ENCODE peak calls at places on chromosomes 2 and 18, in nine cellular contexts. U is BJ, Q is right atrium auricular region, I is left lung, G is upper lobe of right lung, L is heart left ventricle, M is pancreas, S is uterus, Y is psoas muscle. E is an unnamed sample.

GRCh38 chr2:120243211-120243610 is 9.4 kb upstream of the RALB start:
- DNase-seq in S (no peak), U (no peak), I (no peak), M (no peak), L (no peak), G (no peak), Y (no peak), Q (no peak), E (no peak)

GRCh38 chr2:101902169-101902568 is 89.6 kb upstream of the IL1R2 start:
- DNase-seq in S (no peak), Y (no peak), U (no peak), L (no peak), I (no peak), M (no peak), G (no peak), Q (no peak), E (no peak)

GRCh38 chr2:216188268-216188850 is 79.2 kb downstream of the XRCC5 start:
- DNase-seq in L (no peak), U (no peak), S (no peak), G (no peak), Q (no peak), M (no peak), Y (no peak), I (no peak), E (no peak)

GRCh38 chr2:36329746-36330145 is 25.8 kb upstream of the CRIM1 start:
- DNase-seq in I (no peak), S (no peak), M (no peak), G (no peak), L (no peak), Q (no peak), Y (no peak), U (peak; percentile 63), E (no peak)

GRCh38 chr2:187581125-187581896 is 27.1 kb upstream of the TFPI start:
- DNase-seq in G (no peak), Y (no peak), Q (no peak), S (no peak), I (no peak), U (no peak), L (no peak), M (no peak), E (no peak)

GRCh38 chr2:135783416-135783815 is 41.8 kb downstream of the UBXN4 start:
- DNase-seq in U (no peak), I (no peak), Y (no peak), Q (no peak), M (no peak), G (no peak), L (no peak), S (no peak), E (no peak)

GRCh38 chr2:167706800-167707199 is 540.6 kb downstream of the STK39 start:
- DNase-seq in Q (no peak), L (no peak), M (no peak), S (no peak), G (no peak), U (no peak), Y (no peak), I (no peak), E (no peak)

GRCh38 chr2:196249171-196249570 is 77.8 kb upstream of the STK17B start:
- DNase-seq in L (no peak), M (no peak), U (no peak), I (no peak), Y (no peak), S (no peak), G (no peak), Q (no peak), E (no peak)

GRCh38 chr2:191352536-191352935 is 107.3 kb downstream of the MYO1B start:
- DNase-seq in Q (no peak), Y (no peak), G (no peak), U (peak; percentile 85), M (no peak), L (no peak), I (no peak), S (no peak), E (no peak)

GRCh38 chr2:150876201-150877085 is 385.2 kb downstream of the RBM43 start:
- DNase-seq in U (no peak), L (no peak), I (no peak), M (no peak), S (no peak), G (no peak), Q (no peak), Y (no peak), E (peak; percentile 14)

GRCh38 chr2:53695586-53695985 is 72.0 kb upstream of the CHAC2 start:
- DNase-seq in Y (no peak), Q (no peak), L (no peak), G (no peak), U (no peak), M (no peak), S (no peak), I (no peak), E (no peak)

GRCh38 chr2:218065239-218066006 is 3.6 kb upstream of the RUFY4 start:
- DNase-seq in U (no peak), I (no peak), S (no peak), Y (no peak), L (no peak), Q (no peak), G (peak; percentile 46), M (peak; percentile 57), E (no peak)

GRCh38 chr18:28637897-28638296 is 461.0 kb upstream of the CDH2 start:
- DNase-seq in G (no peak), M (no peak), Q (no peak), U (no peak), I (no peak), S (no peak), L (no peak), Y (no peak), E (no peak)

GRCh38 chr18:22320736-22321135 is 97.0 kb downstream of the CTAGE1 start:
- DNase-seq in M (no peak), I (no peak), S (no peak), Q (no peak), Y (no peak), G (no peak), L (no peak), U (no peak), E (no peak)

GRCh38 chr2:215140166-215140707 is 1.8 kb upstream of the ABCA12 start:
- DNase-seq in M (no peak), U (no peak), Q (no peak), S (no peak), Y (no peak), I (no peak), L (no peak), G (no peak), E (no peak)

GRCh38 chr2:121547646-121548045 is 17.0 kb downstream of the RNU4ATAC start:
- DNase-seq in Y (no peak), M (no peak), S (no peak), Q (no peak), U (no peak), L (no peak), G (no peak), I (no peak), E (no peak)

GRCh38 chr18:70522183-70522582 is 233.3 kb downstream of the SOCS6 start:
- DNase-seq in L (no peak), G (no peak), Y (no peak), S (no peak), M (no peak), Q (no peak), U (no peak), I (no peak), E (no peak)

GRCh38 chr2:508121-508520 is 169.1 kb downstream of the TMEM18 start:
- DNase-seq in I (no peak), Q (no peak), S (no peak), Y (no peak), M (no peak), G (no peak), L (no peak), U (no peak), E (no peak)

GRCh38 chr2:166573393-166573792 is 79.3 kb upstream of the SCN7A start:
- DNase-seq in L (no peak), Q (no peak), M (no peak), U (peak; percentile 18), Y (no peak), I (no peak), S (no peak), G (no peak), E (no peak)

GRCh38 chr2:162293122-162293781 is 25.2 kb downstream of the IFIH1 start:
- DNase-seq in Y (no peak), G (no peak), I (no peak), S (no peak), Q (no peak), L (no peak), M (no peak), U (no peak), E (no peak)

GRCh38 chr18:41126541-41127235 is 828.3 kb upstream of the PIK3C3 start:
- DNase-seq in S (no peak), I (no peak), M (no peak), U (peak; percentile 62), L (no peak), G (no peak), Q (no peak), Y (no peak), E (peak; percentile 33)

GRCh38 chr18:41121116-41121826 is 833.8 kb upstream of the PIK3C3 start:
- DNase-seq in G (no peak), Q (no peak), I (no peak), M (no peak), S (no peak), Y (no peak), U (no peak), L (no peak), E (peak; percentile 44)
- H3K4me3 ChIP-seq in G (no peak overlapping the region), Q (no peak overlapping the region), I (no peak overlapping the region), M (no peak overlapping the region), S (no peak overlapping the region), Y (no peak overlapping the region), U (no peak overlapping the region), L (no peak overlapping the region), E (no peak overlapping the region)

GRCh38 chr2:237171396-237171795 is 85.7 kb downstream of the COPS8 start:
- DNase-seq in S (peak; percentile 65), Y (no peak), Q (peak; percentile 72), L (peak; percentile 38), I (no peak), G (no peak), U (peak; percentile 91), M (no peak), E (peak; percentile 81)
- TF ChIP-seq CTCF in S (peak; percentile 59), Y (peak; percentile 20), Q (peak; percentile 29), L (no peak), I (no peak), G (peak; percentile 10), U (no peak), M (no peak), E (peak; percentile 25)

DNA sequence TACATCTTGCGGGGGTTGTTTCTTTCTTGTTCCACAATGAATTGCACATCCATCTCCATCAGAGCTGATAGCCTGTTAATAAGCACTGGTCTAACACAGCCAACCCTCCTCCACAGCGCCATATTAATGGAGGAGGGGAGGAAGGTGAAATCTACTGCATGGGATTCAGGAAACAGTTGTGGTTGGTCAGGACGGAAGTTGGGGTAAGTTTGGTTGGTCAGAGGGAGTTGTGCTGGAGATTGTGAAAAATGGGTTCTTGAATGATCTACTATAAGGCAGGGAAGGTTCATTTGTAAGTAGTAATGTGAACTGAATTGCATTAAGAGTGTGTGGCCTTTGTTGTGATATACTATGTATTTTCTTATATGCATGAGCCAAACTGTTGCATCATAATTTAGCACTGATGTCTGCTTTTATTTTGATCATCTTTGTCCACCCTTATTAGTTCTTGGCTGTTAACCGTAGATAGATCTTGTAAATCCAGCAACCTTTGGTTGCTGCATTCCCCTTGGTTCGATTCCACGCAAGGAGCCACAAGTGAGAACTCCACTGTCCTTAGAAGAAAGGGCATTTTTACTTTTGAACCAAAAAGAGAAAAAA is 150.6 kb upstream of the MAPRE2 start:
- DNase-seq in Q (no peak), U (no peak), M (no peak), Y (no peak), L (no peak), S (no peak), G (no peak), I (no peak), E (no peak)
- H3K4me3 ChIP-seq in Q (no peak overlapping the region), U (no peak overlapping the region), M (no peak overlapping the region), Y (no peak overlapping the region), L (no peak overlapping the region), S (no peak overlapping the region), G (no peak overlapping the region), I (no peak overlapping the region), E (no peak overlapping the region)

GRCh38 chr18:54950221-54950620 is 9.0 kb downstream of the CCDC68 start:
- DNase-seq in U (no peak), Y (no peak), M (no peak), L (no peak), Q (no peak), S (no peak), G (no peak), I (no peak), E (no peak)
- TF ChIP-seq CTCF in U (no peak), Y (no peak), M (no peak), L (no peak), Q (no peak), S (no peak), G (peak; percentile 16), I (peak; percentile 15), E (no peak)